ENCODE peak calls at places on chromosomes 11 and 22, in seven cellular contexts. I is prostate gland, J is ascending aorta, Y is HCT116, E is AG04450, W is thoracic aorta, U is fibroblast of mammary gland. F is an unnamed sample.

GRCh38 chr11:123690490-123690889 is 36.1 kb upstream of the SCN3B start:
- DNase-seq in I (no peak), J (no peak), Y (no peak), E (no peak), W (no peak), U (peak; percentile 71), F (peak; percentile 52)

GRCh38 chr11:17580271-17580670 is 33.2 kb downstream of the OTOG start:
- DNase-seq in I (no peak), J (no peak), Y (no peak), E (no peak), W (no peak), U (no peak), F (no peak)

GRCh38 chr11:28759311-28759710 is 651.1 kb downstream of the METTL15 start:
- DNase-seq in I (no peak), J (no peak), Y (peak; percentile 2), E (no peak), W (no peak), U (no peak), F (peak; percentile 79)

GRCh38 chr22:25092119-25092518 is 107.5 kb upstream of the CRYBB3 start:
- DNase-seq in I (no peak), J (no peak), Y (no peak), E (no peak), W (no peak), U (no peak), F (no peak)

GRCh38 chr22:23503142-23503541 is 76.9 kb downstream of the IGLL1 start:
- DNase-seq in I (no peak), J (no peak), Y (no peak), E (no peak), W (no peak), U (no peak), F (no peak)

GRCh38 chr11:12880327-12880726 is 128.8 kb upstream of the RASSF10 start:
- DNase-seq in I (no peak), J (no peak), Y (no peak), E (no peak), W (no peak), U (no peak), F (no peak)

GRCh38 chr11:13315517-13316432 is 38.2 kb downstream of the BMAL1 start:
- DNase-seq in I (no peak), J (no peak), Y (no peak), E (no peak), W (no peak), U (peak; percentile 67), F (no peak)

GRCh38 chr11:27705873-27706820 is 5.9 kb upstream of the BDNF start:
- DNase-seq in I (no peak), J (no peak), Y (no peak), E (no peak), W (no peak), U (peak; percentile 25), F (peak; percentile 45)

GRCh38 chr11:43937434-43938411 is 4.7 kb upstream of the C11orf96 start:
- DNase-seq in I (no peak), J (no peak), Y (peak; percentile 27), E (no peak), W (no peak), U (peak; percentile 63), F (peak; percentile 68)

GRCh38 chr22:25563757-25564319 is 637 bp upstream of the GRK3 start:
- DNase-seq in I (no peak), J (no peak), Y (no peak), E (no peak), W (no peak), U (no peak), F (no peak)

GRCh38 chr11:115657586-115657985 is 153.4 kb upstream of the CADM1 start:
- DNase-seq in I (no peak), J (no peak), Y (no peak), E (no peak), W (no peak), U (no peak), F (no peak)

GRCh38 chr11:62497132-62497915 is 49.3 kb downstream of the AHNAK start:
- DNase-seq in I (peak; percentile 30), J (no peak), Y (peak; percentile 74), E (no peak), W (no peak), U (peak; percentile 72), F (peak; percentile 67)

GRCh38 chr11:117934526-117935307 is 5.5 kb upstream of the TMPRSS13 start:
- DNase-seq in I (no peak), J (no peak), Y (no peak), E (no peak), W (no peak), U (no peak), F (no peak)

GRCh38 chr11:34201130-34201529 is 95.7 kb downstream of the NAT10 start:
- DNase-seq in I (no peak), J (no peak), Y (no peak), E (no peak), W (no peak), U (no peak), F (no peak)

GRCh38 chr11:34206598-34207300 is 101.3 kb downstream of the NAT10 start:
- DNase-seq in I (no peak), J (no peak), Y (no peak), E (no peak), W (no peak), U (no peak), F (peak; percentile 32)

GRCh38 chr11:34204396-34205279 is 99.2 kb downstream of the NAT10 start:
- DNase-seq in I (no peak), J (no peak), Y (peak; percentile 79), E (no peak), W (no peak), U (no peak), F (no peak)

GRCh38 chr11:34205326-34206035 is 100.1 kb downstream of the NAT10 start:
- DNase-seq in I (no peak), J (no peak), Y (no peak), E (no peak), W (no peak), U (no peak), F (peak; percentile 68)

GRCh38 chr11:34203377-34203801 is 98.0 kb downstream of the NAT10 start:
- DNase-seq in I (no peak), J (no peak), Y (no peak), E (no peak), W (no peak), U (no peak), F (no peak)
- TF ChIP-seq CTCF in I (no peak), J (no peak), Y (no peak), E (no peak), W (no peak), U (no peak), F (no peak)

DNA sequence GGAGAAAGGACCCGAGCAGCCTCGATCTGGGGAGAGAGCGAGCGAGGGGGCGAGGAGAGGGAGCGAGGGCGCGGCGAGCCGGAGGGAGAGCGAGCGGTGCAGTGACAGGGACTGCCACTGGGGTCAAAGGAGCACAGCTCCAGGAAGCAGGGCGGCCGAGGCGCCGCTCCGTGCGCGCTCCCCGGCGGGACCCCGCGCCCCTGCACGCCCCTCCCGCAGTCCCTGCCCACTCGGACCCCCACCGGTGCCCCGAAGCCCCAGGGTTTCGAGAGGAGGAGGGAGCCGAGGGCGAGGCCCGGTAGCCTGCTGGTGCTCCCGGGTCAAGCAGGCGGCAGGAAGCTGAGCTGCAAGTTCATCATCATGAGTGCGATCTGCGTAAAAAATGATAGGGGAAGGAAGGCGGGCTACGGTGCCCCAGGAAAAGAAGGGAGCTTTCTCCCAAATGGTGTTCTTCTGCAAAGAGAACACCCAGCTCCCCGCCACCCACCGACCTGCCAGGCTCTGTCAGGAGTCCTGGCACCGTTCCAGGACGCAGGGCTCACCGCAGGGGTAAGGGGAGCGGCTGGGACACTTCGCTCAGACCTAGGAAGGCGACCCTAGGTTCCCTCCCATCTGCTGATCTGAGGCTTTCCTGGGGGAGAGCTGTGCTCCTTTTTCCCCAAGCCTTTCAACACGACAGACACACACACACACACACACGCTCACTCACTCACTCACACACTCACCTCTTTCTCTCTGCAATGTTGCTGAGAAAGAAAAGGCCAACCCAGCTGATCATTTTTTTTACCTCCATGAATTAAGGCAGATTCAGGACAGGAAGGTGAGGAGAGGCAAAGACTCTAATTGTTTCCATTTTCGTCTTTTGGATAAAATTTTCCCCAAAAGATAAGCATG is at the start of gene MPPED2:
- DNase-seq in I (peak; percentile 45), J (no peak), Y (no peak), E (no peak), W (no peak), U (no peak), F (peak; percentile 2)
- H3K4me3 ChIP-seq in I (peak within 1 kb of the TSS; percentile 88), J (peak within 1 kb of the TSS; percentile 96), Y (no peak within 1 kb of the TSS), E (no peak within 1 kb of the TSS), W (peak within 1 kb of the TSS; percentile 97), U (peak within 1 kb of the TSS; percentile 1), F (peak within 1 kb of the TSS; percentile 41)

DNA sequence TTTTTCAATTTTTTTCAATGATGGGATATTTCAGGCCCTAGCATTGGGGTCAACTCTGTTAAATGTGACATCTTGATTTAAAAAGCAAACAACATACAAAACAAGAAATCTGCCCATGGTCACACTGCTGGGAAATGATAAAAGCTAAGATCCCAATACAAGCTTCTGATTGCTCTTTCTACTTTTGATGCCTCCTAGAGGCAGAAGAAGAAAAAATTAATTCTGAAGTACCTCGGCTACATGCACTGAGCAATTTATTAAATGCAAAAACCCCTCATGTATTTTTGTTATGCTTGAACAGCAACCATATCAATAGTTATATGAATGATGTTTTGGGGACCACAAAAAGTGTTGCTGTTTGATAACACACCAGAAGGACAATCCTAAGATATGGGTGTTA is 342.1 kb upstream of the NARS2 start:
- DNase-seq in I (no peak), J (no peak), Y (no peak), E (no peak), W (no peak), U (no peak), F (no peak)
- TF ChIP-seq CTCF in I (no peak), J (no peak), Y (no peak), E (peak; percentile 28), W (no peak), U (peak; percentile 22), F (peak; percentile 19)

DNA sequence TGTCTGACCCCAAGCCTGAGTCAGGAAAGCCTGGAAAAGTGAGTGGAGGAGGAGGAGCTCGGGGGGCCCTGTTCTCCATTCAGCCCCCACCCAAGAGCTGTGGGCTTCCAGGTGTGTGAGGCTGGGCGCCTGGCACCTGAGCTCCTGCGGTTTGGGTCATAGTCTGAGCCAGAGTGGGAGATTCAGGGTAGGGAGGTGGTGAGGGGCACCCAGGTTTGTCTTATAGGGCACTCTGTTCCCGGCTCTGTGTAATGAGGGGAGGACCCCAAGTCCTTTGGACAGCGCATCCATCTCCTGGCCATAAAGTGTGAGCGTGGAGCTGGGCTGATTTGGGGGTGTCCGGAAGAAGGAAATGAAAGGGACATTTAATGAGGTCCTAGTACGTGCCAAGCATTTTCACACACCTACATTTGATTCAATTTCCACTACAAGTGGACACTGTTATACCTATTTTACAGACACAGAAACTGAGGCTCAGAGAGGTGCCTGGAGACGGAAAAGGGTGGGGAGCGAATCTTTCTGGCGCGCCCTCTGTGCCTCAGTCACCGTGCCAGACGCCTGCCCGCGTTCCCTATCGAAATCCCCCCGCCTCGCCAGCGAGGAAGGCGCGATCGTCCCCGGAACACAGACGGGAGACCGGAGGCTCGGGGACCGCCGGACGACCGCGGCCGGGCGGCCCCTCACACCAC is 1.2 kb downstream of the NPTXR start:
- DNase-seq in I (no peak), J (no peak), Y (no peak), E (no peak), W (no peak), U (no peak), F (no peak)
- H3K4me3 ChIP-seq in I (peak overlapping the region; percentile 53), J (peak overlapping the region; percentile 94), Y (peak overlapping the region; percentile 35), E (peak overlapping the region; percentile 43), W (peak overlapping the region; percentile 85), U (no peak overlapping the region), F (peak overlapping the region; percentile 51)

GRCh38 chr11:58919980-58920379 is 19.3 kb upstream of the GLYATL1 start:
- DNase-seq in I (no peak), J (no peak), Y (no peak), E (no peak), W (no peak), U (no peak), F (no peak)
- TF ChIP-seq CTCF in I (no peak), J (no peak), Y (no peak), E (no peak), W (no peak), U (no peak), F (no peak)

F was measured in fibroblast of the aortic adventitia.